ENCODE peak calls at places on chromosome 1, in four cellular contexts. N, H, M and C are unnamed samples.

GRCh38 chr1:247357062-247357780 is 25.6 kb upstream of the ZNF496 start:
- DNase-seq in H (peak; percentile 34), N (peak; percentile 42), M (no peak), C (no peak)

GRCh38 chr1:114549137-114549536 is 32.3 kb downstream of the BCAS2 start:
- DNase-seq in H (no peak), N (no peak), M (no peak), C (no peak)

GRCh38 chr1:4424766-4425165 is 229.6 kb upstream of the AJAP1 start:
- DNase-seq in M (no peak), N (no peak), H (no peak), C (no peak)

GRCh38 chr1:22452401-22452963 is 831 bp downstream of the ZBTB40 start:
- DNase-seq in M (peak; percentile 56), N (peak; percentile 48), H (peak; percentile 25), C (no peak)

GRCh38 chr1:182476625-182477024 is 26.7 kb downstream of the RGSL1 start:
- DNase-seq in M (no peak), H (peak; percentile 32), N (peak; percentile 62), C (no peak)

GRCh38 chr1:178491721-178492120 is 5.0 kb downstream of the CLEC20A start:
- DNase-seq in M (no peak), H (no peak), N (no peak), C (no peak)

GRCh38 chr1:49297783-49298182 is 521.1 kb upstream of the BEND5 start:
- DNase-seq in N (no peak), M (no peak), H (no peak), C (no peak)

GRCh38 chr1:181390350-181391080 is 92.8 kb upstream of the CACNA1E start:
- DNase-seq in H (no peak), N (no peak), M (no peak), C (no peak)

GRCh38 chr1:21891081-21891480 is 46.0 kb downstream of the HSPG2 start:
- DNase-seq in N (no peak), M (no peak), H (no peak), C (no peak)

GRCh38 chr1:942411-942821 is 16.6 kb downstream of the NOC2L start:
- DNase-seq in M (peak; percentile 63), N (no peak), H (no peak), C (no peak)
- H3K4me1 ChIP-seq in M (peaks cover 18% of the 10 kb centered on the region), N (peaks cover 50% of the 10 kb centered on the region), H (peaks cover 60% of the 10 kb centered on the region), C (peaks cover 28% of the 10 kb centered on the region)

GRCh38 chr1:180230416-180230790 is 339 bp downstream of the LHX4 start:
- DNase-seq in N (no peak), H (no peak), M (no peak), C (no peak)

GRCh38 chr1:180227843-180228647 is 2.0 kb upstream of the LHX4 start:
- DNase-seq in M (no peak), N (no peak), H (no peak), C (no peak)

GRCh38 chr1:180230791-180231505 is 884 bp downstream of the LHX4 start:
- DNase-seq in N (no peak), H (no peak), M (peak; percentile 65), C (no peak)

GRCh38 chr1:180228648-180229482 is 1.2 kb upstream of the LHX4 start:
- DNase-seq in N (no peak), H (no peak), M (peak; percentile 23), C (no peak)

DNA sequence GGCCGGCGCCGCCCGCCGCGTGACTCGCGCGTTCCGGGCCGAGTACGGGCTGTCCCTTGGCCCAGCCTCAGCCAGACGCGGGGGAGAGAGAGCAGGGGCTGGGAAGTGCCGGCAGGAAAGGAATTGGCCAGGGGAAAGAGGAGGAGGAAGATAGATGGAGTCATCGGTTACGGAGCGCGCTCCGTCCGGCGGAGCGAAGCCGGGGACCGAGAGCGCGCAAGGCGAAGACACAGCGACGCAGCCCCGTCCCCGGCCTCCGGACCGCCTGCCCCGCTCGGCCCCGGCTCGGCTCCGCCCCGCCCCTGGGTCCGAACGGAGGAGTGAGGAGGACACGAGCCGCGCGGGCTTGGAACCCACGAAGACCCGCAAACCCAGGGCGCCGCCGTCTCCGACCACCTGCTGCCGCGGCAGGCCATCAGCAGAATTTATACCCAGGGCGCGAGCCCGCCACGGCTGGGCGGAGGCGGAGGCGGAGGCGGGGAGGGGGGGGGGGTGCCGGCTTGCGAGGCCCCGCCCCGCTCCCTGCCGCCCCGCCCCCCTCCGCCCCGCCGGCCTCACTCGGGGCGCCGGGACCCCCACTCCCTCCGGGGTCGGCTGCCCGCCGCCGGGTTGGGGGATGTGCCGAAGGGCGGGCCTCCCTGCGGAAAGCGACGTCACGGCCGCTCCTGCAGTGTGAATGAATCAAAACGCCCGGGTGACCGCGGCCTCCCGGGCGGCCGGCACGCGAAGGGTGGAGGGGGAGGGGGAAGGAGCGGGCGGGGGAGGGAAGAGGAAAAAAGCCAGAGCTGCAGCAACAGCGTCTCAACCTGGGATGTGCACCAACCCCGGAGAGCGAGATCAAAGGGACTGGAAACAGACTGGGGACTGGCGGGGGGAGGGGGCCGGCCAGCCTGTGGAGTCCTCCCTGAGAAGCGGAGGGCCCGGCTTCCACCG is at the start of gene LHX4:
- DNase-seq in M (peak; percentile 59), N (no peak), H (no peak), C (no peak)
- H3K4me1 ChIP-seq in M (no peaks in the 10 kb centered on the region), N (peaks cover 50% of the 10 kb centered on the region), H (peaks cover 53% of the 10 kb centered on the region), C (peaks cover 30% of the 10 kb centered on the region)

GRCh38 chr1:29413661-29414060 is 177.3 kb downstream of the PTPRU start:
- DNase-seq in N (no peak), H (no peak), M (no peak), C (no peak)
- H3K4me1 ChIP-seq in N (peaks cover 7% of the 10 kb centered on the region), H (peaks cover 6% of the 10 kb centered on the region), M (no peaks in the 10 kb centered on the region), C (no peaks in the 10 kb centered on the region)

GRCh38 chr1:31765516-31765915 is 1.4 kb upstream of the ADGRB2 start:
- DNase-seq in M (no peak), N (no peak), H (no peak), C (no peak)
- H3K4me1 ChIP-seq in M (peaks cover 44% of the 10 kb centered on the region), N (peaks cover 45% of the 10 kb centered on the region), H (peaks cover 48% of the 10 kb centered on the region), C (peaks cover 42% of the 10 kb centered on the region)

GRCh38 chr1:27872059-27872801 is at the start of gene THEMIS2:
- DNase-seq in M (peak; percentile 83), H (peak; percentile 75), N (peak; percentile 74), C (peak; percentile 65)
- H3K4me1 ChIP-seq in M (no peaks in the 10 kb centered on the region), H (peaks cover 13% of the 10 kb centered on the region), N (peaks cover 15% of the 10 kb centered on the region), C (peaks cover 34% of the 10 kb centered on the region)

DNA sequence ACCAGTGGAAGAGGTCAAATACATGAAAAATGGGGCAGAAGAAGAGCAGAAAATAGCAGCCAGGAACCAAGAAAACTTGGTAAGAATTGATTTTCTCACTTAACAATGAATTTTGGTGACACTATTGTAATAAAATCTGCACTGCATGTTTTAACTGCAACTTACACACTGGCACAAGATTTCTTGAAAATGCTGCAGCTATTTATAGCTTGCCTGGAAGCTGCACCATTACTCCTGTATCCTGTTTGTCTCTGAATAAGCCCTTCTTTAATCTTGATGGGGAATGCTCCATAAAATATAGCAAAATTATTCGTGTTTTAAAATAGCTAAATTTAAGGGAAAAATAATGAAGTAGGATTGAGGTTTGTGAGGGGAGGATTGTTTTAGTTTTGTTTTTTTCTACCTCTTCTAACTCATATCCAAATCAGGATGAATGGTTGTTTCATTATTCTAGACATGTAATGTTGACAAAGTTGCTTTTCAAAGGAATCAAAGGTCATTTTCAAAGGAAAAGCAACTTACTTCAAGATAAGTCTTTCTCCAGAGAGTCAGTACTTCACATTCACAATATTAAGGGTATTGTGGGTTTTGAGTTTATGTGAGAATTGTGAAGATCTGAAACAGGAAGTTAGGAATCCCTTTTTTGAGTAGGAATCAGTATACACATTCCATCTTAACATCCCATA is 120.9 kb downstream of the C1orf21 start:
- DNase-seq in H (no peak), N (no peak), M (peak; percentile 14), C (no peak)
- H3K4me1 ChIP-seq in H (peaks cover 64% of the 10 kb centered on the region), N (peaks cover 52% of the 10 kb centered on the region), M (peaks cover 22% of the 10 kb centered on the region), C (no peaks in the 10 kb centered on the region)

GRCh38 chr1:25096307-25097150 is 135.8 kb downstream of the SYF2 start:
- DNase-seq in M (no peak), H (no peak), N (no peak), C (no peak)
- H3K4me1 ChIP-seq in M (no peaks in the 10 kb centered on the region), H (no peaks in the 10 kb centered on the region), N (no peaks in the 10 kb centered on the region), C (peaks cover 30% of the 10 kb centered on the region)

GRCh38 chr1:155082301-155082940 is 3.8 kb downstream of the EFNA3 start:
- DNase-seq in H (no peak), N (no peak), M (peak; percentile 23), C (no peak)
- H3K4me1 ChIP-seq in H (peaks cover 83% of the 10 kb centered on the region), N (peaks cover 80% of the 10 kb centered on the region), M (peaks cover 14% of the 10 kb centered on the region), C (peaks cover 65% of the 10 kb centered on the region)

GRCh38 chr1:19372136-19372514 is 60.0 kb downstream of the SLC66A1 start:
- DNase-seq in N (no peak), M (no peak), H (no peak), C (no peak)

GRCh38 chr1:19372602-19373001 is 60.5 kb downstream of the SLC66A1 start:
- DNase-seq in H (no peak), N (no peak), M (no peak), C (no peak)

GRCh38 chr1:19374926-19375325 is 62.8 kb downstream of the SLC66A1 start:
- DNase-seq in H (no peak), N (no peak), M (no peak), C (no peak)

GRCh38 chr1:19374402-19374801 is 62.3 kb downstream of the SLC66A1 start:
- DNase-seq in M (no peak), N (no peak), H (no peak), C (no peak)

GRCh38 chr1:19373206-19374126 is 61.3 kb downstream of the SLC66A1 start:
- DNase-seq in M (no peak), H (no peak), N (no peak), C (no peak)
- H3K4me1 ChIP-seq in M (no peaks in the 10 kb centered on the region), H (peaks cover 77% of the 10 kb centered on the region), N (peaks cover 69% of the 10 kb centered on the region), C (no peaks in the 10 kb centered on the region)

GRCh38 chr1:36352141-36352909 is 28.9 kb upstream of the EVA1B start:
- DNase-seq in H (no peak), M (peak; percentile 31), N (no peak), C (no peak)
- H3K4me1 ChIP-seq in H (peaks cover 45% of the 10 kb centered on the region), M (no peaks in the 10 kb centered on the region), N (peaks cover 42% of the 10 kb centered on the region), C (peaks cover 14% of the 10 kb centered on the region)